ENCODE peak calls at places on chromosomes 4 and X, in five cellular contexts. Z is NCI-H524; N is sciatic nerve; D is stimulated activated CD4-positive, alpha-beta T cell treated with anti-CD3 and anti-CD28 coated beads, Interleukin-12 subunit alpha, Interleukin-12 subunit beta, amount 100 ng/mL, for 24 hours; W is T-helper 9 cell. P is an unnamed sample.

GRCh38 chr4:155777971-155778710 is 19.3 kb downstream of the GUCY1B1 start:
- DNase-seq in Z (no peak), N (no peak), D (no peak), W (no peak), P (no peak)

GRCh38 chr4:88230399-88230798 is 54.0 kb downstream of the PPM1K start:
- DNase-seq in Z (no peak), N (no peak), D (no peak), W (no peak), P (no peak)

GRCh38 chrX:85052636-85053343 is 49.1 kb downstream of the APOOL start:
- DNase-seq in Z (peak), N (no peak), D (no peak), W (no peak), P (peak)

GRCh38 chr4:120466429-120466828 is 399.8 kb upstream of the MAD2L1 start:
- DNase-seq in Z (no peak), N (no peak), D (no peak), W (no peak), P (no peak)

GRCh38 chrX:97529801-97530200 is 646.1 kb downstream of the RPA4 start:
- DNase-seq in Z (no peak), N (no peak), D (no peak), W (no peak), P (peak)

GRCh38 chr4:2866891-2867290 is 23.2 kb downstream of the ADD1 start:
- DNase-seq in Z (no peak), N (no peak), D (no peak), W (no peak), P (no peak)

GRCh38 chrX:87338510-87338909 is 179.1 kb upstream of the KLHL4 start:
- DNase-seq in Z (peak), N (no peak), D (no peak), W (no peak), P (peak)

GRCh38 chrX:106726485-106727437 is at the start of gene RNF128:
- DNase-seq in Z (peak), N (no peak), D (peak), W (peak), P (no peak)

GRCh38 chr4:168335621-168336020 is 17.1 kb upstream of the DDX60 start:
- DNase-seq in Z (peak), N (no peak), D (no peak), W (no peak), P (no peak)

GRCh38 chr4:40956726-40957255 is 207.0 kb downstream of the NSUN7 start:
- DNase-seq in Z (no peak), N (no peak), D (no peak), W (no peak), P (no peak)

GRCh38 chr4:146654976-146655761 is 16.5 kb downstream of the POU4F2 start:
- DNase-seq in Z (peak), N (no peak), D (no peak), W (no peak), P (no peak)

GRCh38 chr4:164783966-164784365 is 30.0 kb downstream of the SMIM31 start:
- DNase-seq in Z (no peak), N (no peak), D (no peak), W (no peak), P (no peak)

GRCh38 chrX:18674417-18674787 is 2.5 kb upstream of the RS1 start:
- DNase-seq in Z (no peak), N (peak), D (no peak), W (peak), P (no peak)

GRCh38 chrX:129496625-129497024 is 26.7 kb downstream of the SMARCA1 start:
- DNase-seq in Z (no peak), N (no peak), D (no peak), W (no peak), P (no peak)

GRCh38 chr4:147683172-147683571 is 791 bp downstream of the PRMT9 start:
- DNase-seq in Z (peak), N (no peak), D (no peak), W (no peak), P (no peak)

GRCh38 chr4:112523764-112524505 is 8.0 kb upstream of the NEUROG2 start:
- DNase-seq in Z (peak), N (peak), D (peak), W (peak), P (no peak)

GRCh38 chrX:12153317-12153716 is 15.0 kb downstream of the FRMPD4 start:
- DNase-seq in Z (no peak), N (no peak), D (no peak), W (no peak), P (no peak)

GRCh38 chr4:184250795-184251679 is 33.4 kb upstream of the ENPP6 start:
- DNase-seq in Z (peak), N (no peak), D (no peak), W (no peak), P (peak)

GRCh38 chrX:2325076-2325784 is 175.5 kb downstream of the DHRSX start:
- DNase-seq in Z (no peak), N (peak), D (no peak), W (peak), P (peak)

GRCh38 chrX:50680990-50681389 is 133.0 kb downstream of the SHROOM4 start:
- DNase-seq in Z (no peak), N (no peak), D (no peak), W (no peak), P (no peak)

GRCh38 chrX:72304877-72305276 is 837 bp downstream of the CITED1 start:
- DNase-seq in Z (no peak), N (no peak), D (no peak), W (no peak), P (no peak)

GRCh38 chrX:110381216-110381615 is 22.6 kb downstream of the RTL9 start:
- DNase-seq in Z (no peak), N (no peak), D (no peak), W (no peak), P (no peak)

P was measured in astrocyte of the cerebellum.